ENCODE peak calls at places on chromosome 2, in six cellular contexts. Q is lung, T is fibroblast of the aortic adventitia, Y is adrenal gland, K is tibial artery, D is cardiac fibroblast. J is an unnamed sample.

GRCh38 chr2:106107509-106108131 is 86.5 kb downstream of the UXS1 start:
- DNase-seq in Q (no peak), D (peak), T (peak), Y (no peak), K (no peak), J (no peak)

GRCh38 chr2:207205173-207205957 is 39.6 kb upstream of the KLF7 start:
- DNase-seq in K (no peak), Q (no peak), D (no peak), T (no peak), Y (no peak), J (no peak)

GRCh38 chr2:11244091-11244826 is 89.0 kb downstream of the SLC66A3 start:
- DNase-seq in Y (no peak), D (no peak), K (no peak), T (no peak), Q (no peak), J (no peak)

GRCh38 chr2:172098650-172099471 is 3.8 kb downstream of the DLX2 start:
- DNase-seq in K (no peak), Q (no peak), Y (peak), T (peak), D (peak), J (peak)

GRCh38 chr2:177618270-177619253 is 226.0 kb downstream of the AGPS start:
- DNase-seq in K (peak), Q (peak), Y (peak), D (peak), T (peak), J (peak)

GRCh38 chr2:218999881-219000568 is 6.8 kb upstream of the CRYBA2 start:
- DNase-seq in D (no peak), T (no peak), Q (no peak), Y (no peak), K (no peak), J (no peak)

GRCh38 chr2:103103678-103104077 is 341.8 kb downstream of the TMEM182 start:
- DNase-seq in Y (no peak), K (no peak), T (no peak), D (no peak), Q (no peak), J (no peak)

GRCh38 chr2:219772103-219772502 is 144.7 kb downstream of the SLC4A3 start:
- DNase-seq in Q (no peak), T (no peak), D (no peak), K (no peak), Y (no peak), J (no peak)

GRCh38 chr2:15811367-15811766 is 129.0 kb upstream of the MYCN start:
- DNase-seq in T (no peak), Y (no peak), K (no peak), Q (no peak), D (no peak), J (no peak)

GRCh38 chr2:160224060-160224459 is 24.0 kb upstream of the ITGB6 start:
- DNase-seq in Y (no peak), T (peak), Q (no peak), D (peak), K (no peak), J (no peak)

GRCh38 chr2:33011941-33012340 is 65.2 kb downstream of the LTBP1 start:
- DNase-seq in K (no peak), Y (no peak), T (no peak), D (peak), Q (no peak), J (no peak)

GRCh38 chr2:64655873-64656272 is 2.2 kb upstream of the SERTAD2 start:
- DNase-seq in D (no peak), K (no peak), Y (no peak), T (no peak), Q (no peak), J (no peak)

GRCh38 chr2:97796465-97797126 is 83.2 kb downstream of the ZAP70 start:
- DNase-seq in Y (no peak), Q (no peak), T (no peak), K (no peak), D (no peak), J (no peak)

GRCh38 chr2:94861308-94862152 is 9.7 kb upstream of the TEKT4 start:
- DNase-seq in K (no peak), Q (no peak), Y (no peak), D (no peak), T (no peak), J (no peak)

GRCh38 chr2:239401450-239402227 is 819 bp upstream of the HDAC4 start:
- DNase-seq in Q (peak), T (peak), K (peak), D (peak), Y (peak), J (peak)
- TF ChIP-seq CTCF in Q (no peak), T (no peak), K (no peak), D (no peak), Y (no peak), J (no peak)

GRCh38 chr2:46879511-46879910 is 36.1 kb downstream of the MCFD2 start:
- DNase-seq in T (no peak), K (no peak), Q (no peak), Y (no peak), D (no peak), J (no peak)

GRCh38 chr2:46878240-46878877 is 37.2 kb downstream of the MCFD2 start:
- DNase-seq in Q (no peak), D (no peak), Y (peak), K (no peak), T (no peak), J (no peak)

GRCh38 chr2:46876741-46877384 is 38.7 kb downstream of the MCFD2 start:
- DNase-seq in Y (peak), K (peak), T (peak), Q (no peak), D (peak), J (no peak)

GRCh38 chr2:46877619-46878113 is 37.9 kb downstream of the MCFD2 start:
- DNase-seq in Y (peak), T (no peak), K (no peak), D (no peak), Q (no peak), J (no peak)

DNA sequence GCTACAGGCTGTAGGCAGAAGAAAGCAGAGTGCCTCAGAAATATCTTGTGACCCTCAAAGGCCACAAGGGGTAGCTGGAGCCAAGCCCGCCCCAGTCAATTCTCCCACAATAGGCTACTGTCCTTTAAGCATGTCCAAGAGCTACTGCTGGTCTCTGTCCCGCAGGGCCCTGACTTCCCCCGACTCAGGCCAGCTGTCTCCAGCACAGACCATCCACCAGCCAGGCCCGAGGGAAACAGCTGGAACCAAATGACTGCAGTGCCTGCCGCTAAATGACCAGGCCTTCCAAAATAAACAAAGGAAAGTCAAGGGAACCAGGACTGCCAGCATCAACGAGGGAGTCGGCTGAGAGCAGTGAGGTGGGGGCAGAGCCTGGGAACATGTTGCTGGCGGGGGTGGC is 36.7 kb downstream of the MCFD2 start:
- DNase-seq in Q (peak), D (peak), K (peak), T (peak), Y (peak), J (no peak)
- TF ChIP-seq CTCF in Q (no peak), D (no peak), K (no peak), T (peak), Y (no peak), J (no peak)

GRCh38 chr2:10120938-10121574 is 1.5 kb upstream of the RRM2 start:
- DNase-seq in K (no peak), T (peak), Y (no peak), D (peak), Q (no peak), J (no peak)

GRCh38 chr2:10120158-10120937 is 2.2 kb upstream of the RRM2 start:
- DNase-seq in D (peak), K (peak), T (peak), Y (peak), Q (peak), J (peak)

GRCh38 chr2:10124538-10125045 is 2.1 kb downstream of the RRM2 start:
- DNase-seq in K (no peak), D (peak), Q (no peak), T (peak), Y (no peak), J (no peak)

GRCh38 chr2:10123281-10123680 is 742 bp downstream of the RRM2 start:
- DNase-seq in T (no peak), Q (no peak), D (peak), Y (no peak), K (no peak), J (no peak)

DNA sequence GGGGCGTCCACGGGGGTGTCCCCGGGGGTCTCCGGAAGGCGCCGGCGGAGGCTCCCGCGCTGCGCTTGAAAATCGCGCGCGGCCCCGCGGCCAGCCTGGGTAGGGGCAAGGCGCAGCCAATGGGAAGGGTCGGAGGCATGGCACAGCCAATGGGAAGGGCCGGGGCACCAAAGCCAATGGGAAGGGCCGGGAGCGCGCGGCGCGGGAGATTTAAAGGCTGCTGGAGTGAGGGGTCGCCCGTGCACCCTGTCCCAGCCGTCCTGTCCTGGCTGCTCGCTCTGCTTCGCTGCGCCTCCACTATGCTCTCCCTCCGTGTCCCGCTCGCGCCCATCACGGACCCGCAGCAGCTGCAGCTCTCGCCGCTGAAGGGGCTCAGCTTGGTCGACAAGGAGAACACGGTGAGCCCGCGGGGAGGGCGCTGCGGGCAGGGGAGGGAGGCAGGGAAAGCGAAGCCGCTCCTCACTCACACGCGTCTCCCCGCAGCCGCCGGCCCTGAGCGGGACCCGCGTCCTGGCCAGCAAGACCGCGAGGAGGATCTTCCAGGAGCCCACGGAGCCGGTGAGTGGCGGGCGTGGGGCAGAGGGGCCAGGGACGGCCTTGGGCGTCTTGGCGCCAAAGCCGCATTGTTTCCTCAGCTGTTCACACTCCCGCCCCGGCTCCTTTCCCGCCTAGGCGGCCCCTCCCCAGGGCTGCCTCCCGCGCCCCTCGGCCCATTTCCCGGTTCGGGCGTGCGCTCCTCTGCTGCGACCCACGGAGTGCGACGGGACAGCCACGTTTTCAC is at the start of gene RRM2:
- DNase-seq in Q (peak), D (peak), T (peak), K (peak), Y (peak), J (peak)
- TF ChIP-seq CTCF in Q (no peak), D (no peak), T (no peak), K (no peak), Y (no peak), J (no peak)

GRCh38 chr2:227545990-227546389 is 52.7 kb upstream of the SCYGR2 start:
- DNase-seq in Y (no peak), Q (no peak), D (peak), T (no peak), K (no peak), J (peak)
- TF ChIP-seq CTCF in Y (no peak), Q (no peak), D (peak), T (peak), K (no peak), J (peak)

GRCh38 chr2:20666364-20667150 is at the start of gene GDF7:
- DNase-seq in Q (no peak), T (peak), K (peak), D (peak), Y (no peak), J (peak)
- TF ChIP-seq CTCF in Q (no peak), T (no peak), K (peak), D (peak), Y (no peak), J (peak)

GRCh38 chr2:235495373-235496238 is 1.8 kb downstream of the AGAP1 start:
- DNase-seq in D (no peak), T (peak), Q (no peak), K (no peak), Y (no peak), J (no peak)
- TF ChIP-seq CTCF in D (no peak), T (no peak), Q (no peak), K (no peak), Y (no peak), J (no peak)

GRCh38 chr2:237164474-237165047 is 78.9 kb downstream of the COPS8 start:
- DNase-seq in Q (no peak), Y (no peak), T (no peak), D (no peak), K (no peak), J (no peak)

GRCh38 chr2:237167038-237167437 is 81.3 kb downstream of the COPS8 start:
- DNase-seq in Q (no peak), T (no peak), K (no peak), Y (no peak), D (no peak), J (no peak)

GRCh38 chr2:237167934-237168333 is 82.2 kb downstream of the COPS8 start:
- DNase-seq in D (no peak), K (no peak), Y (no peak), Q (no peak), T (no peak), J (no peak)

GRCh38 chr2:237162959-237163358 is 77.3 kb downstream of the COPS8 start:
- DNase-seq in K (no peak), T (no peak), Y (no peak), D (no peak), Q (no peak), J (no peak)

DNA sequence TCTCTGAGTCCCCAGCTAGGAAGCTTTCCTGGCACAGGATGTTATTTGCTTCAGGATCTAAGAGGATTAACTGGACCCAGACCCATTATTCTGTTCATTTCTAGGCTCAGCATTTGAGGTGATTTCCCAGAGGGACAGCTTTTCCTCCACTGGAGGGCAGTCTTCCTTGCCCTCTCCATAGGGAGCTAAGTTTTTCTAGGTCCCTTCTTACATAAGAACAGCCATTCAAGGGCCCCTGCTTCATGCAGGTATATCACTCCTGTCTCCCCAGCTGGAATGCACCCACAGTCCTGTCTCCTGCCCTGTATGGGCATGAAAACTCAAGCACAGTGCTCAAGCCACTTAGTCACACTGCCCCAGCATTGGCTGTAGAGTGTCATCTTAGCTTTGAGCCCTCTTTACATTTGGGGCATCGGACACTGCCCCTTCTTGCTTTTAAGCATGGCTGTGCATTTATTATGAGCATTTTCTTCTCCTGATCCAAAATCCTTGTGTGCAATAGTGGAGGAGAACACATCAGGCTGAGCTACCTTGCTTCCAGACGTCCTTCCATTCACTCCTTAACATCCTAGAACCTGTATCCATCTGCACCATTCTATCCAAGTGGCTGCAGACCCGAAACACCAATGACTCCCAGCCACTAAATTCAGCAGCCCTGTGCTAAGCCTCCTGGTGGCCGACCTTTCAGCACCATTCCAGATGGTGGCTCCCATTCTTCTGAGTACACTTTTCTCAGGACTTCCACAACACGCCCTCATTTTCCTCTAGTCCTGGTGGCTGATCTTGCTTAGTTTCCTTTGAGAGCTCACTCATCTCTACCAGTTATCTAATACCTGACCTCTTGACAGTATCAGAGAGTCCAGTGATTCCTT is 80.0 kb downstream of the COPS8 start:
- DNase-seq in D (peak), T (peak), Q (no peak), Y (no peak), K (no peak), J (no peak)
- TF ChIP-seq CTCF in D (peak), T (peak), Q (peak), Y (peak), K (peak), J (peak)

DNA sequence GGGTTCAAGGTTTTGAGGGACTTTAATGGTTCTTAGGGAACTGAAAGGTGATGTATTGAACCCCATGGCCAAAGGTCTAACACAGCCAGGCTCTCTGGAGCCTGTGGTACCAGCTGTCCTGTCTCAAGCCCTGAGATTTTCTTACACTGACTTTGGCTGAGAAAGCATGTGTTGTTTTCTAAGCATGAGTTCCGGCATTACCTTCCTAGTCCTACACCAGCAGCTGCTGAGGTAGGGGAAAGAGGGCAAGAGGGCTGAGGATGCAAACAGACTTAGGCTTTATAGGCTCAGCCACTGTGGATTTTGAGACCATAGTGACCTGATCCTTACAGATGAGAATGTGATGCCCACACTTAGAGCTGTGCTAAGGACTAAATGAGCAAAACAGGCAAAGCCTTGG is 99.6 kb upstream of the OTOS start:
- DNase-seq in T (no peak), Q (peak), K (no peak), Y (peak), D (no peak), J (no peak)
- TF ChIP-seq CTCF in T (no peak), Q (no peak), K (no peak), Y (no peak), D (no peak), J (no peak)

J was measured in CD14-positive monocyte.